ENCODE peak calls at places on chromosomes 6 and 20, in six cellular contexts. K is GM23248, C is GM23338, Y is hepatocyte, J is PC-3, Z is MM.1S. I is an unnamed sample.
A peak's percentile ranks its signal among the peaks of the same experiment; 100 is the strongest.

GRCh38 chr6:111850288-111850937 is 22.8 kb downstream of the FYN start:
- DNase-seq in Z (no peak), J (no peak), K (no peak), Y (no peak), C (no peak), I (no peak)

GRCh38 chr6:142132625-142133024 is at the start of gene GJE1:
- DNase-seq in K (no peak), C (no peak), Z (no peak), Y (no peak), J (no peak), I (no peak)

GRCh38 chr20:9185511-9185910 is 116.6 kb downstream of the PLCB4 start:
- DNase-seq in K (peak; percentile 60), J (peak; percentile 52), C (no peak), Y (no peak), Z (no peak), I (no peak)

GRCh38 chr6:36727491-36728021 is 29.9 kb downstream of the RAB44 start:
- DNase-seq in K (peak; percentile 20), Y (no peak), C (no peak), J (peak; percentile 11), Z (no peak), I (no peak)

GRCh38 chr6:38476141-38476540 is 163.6 kb downstream of the BTBD9 start:
- DNase-seq in Z (no peak), Y (no peak), K (peak; percentile 48), J (no peak), C (no peak), I (no peak)

GRCh38 chr6:157335829-157336228 is 12.5 kb upstream of the TMEM242 start:
- DNase-seq in Z (no peak), Y (no peak), J (no peak), K (no peak), C (peak; percentile 20), I (no peak)

GRCh38 chr20:23515250-23515939 is 24.5 kb downstream of the CST8 start:
- DNase-seq in J (peak; percentile 9), Z (no peak), K (peak; percentile 7), Y (no peak), C (peak; percentile 55), I (no peak)

GRCh38 chr20:10619427-10619826 is 54.4 kb downstream of the JAG1 start:
- DNase-seq in K (peak; percentile 97), Y (peak; percentile 40), J (peak; percentile 79), C (peak; percentile 76), Z (no peak), I (no peak)

GRCh38 chr6:78308025-78308424 is 559.3 kb upstream of the IRAK1BP1 start:
- DNase-seq in C (peak; percentile 53), Z (no peak), K (no peak), J (no peak), Y (no peak), I (no peak)

GRCh38 chr6:1798303-1798964 is 188.7 kb downstream of the FOXC1 start:
- DNase-seq in K (peak; percentile 10), J (no peak), C (no peak), Z (no peak), Y (peak; percentile 18), I (no peak)

GRCh38 chr6:128112494-128112893 is 211.6 kb upstream of the THEMIS start:
- DNase-seq in C (no peak), Z (peak; percentile 47), K (no peak), Y (peak; percentile 6), J (no peak), I (no peak)

GRCh38 chr6:138817799-138818198 is 21.9 kb downstream of the ECT2L start:
- DNase-seq in C (peak; percentile 91), J (peak; percentile 98), Y (peak; percentile 88), K (peak; percentile 88), Z (no peak), I (no peak)

GRCh38 chr20:46928580-46929132 is 34.0 kb downstream of the EYA2 start:
- DNase-seq in C (peak; percentile 16), Y (no peak), Z (no peak), K (peak; percentile 75), J (no peak), I (no peak)

GRCh38 chr6:25085761-25086160 is 150.0 kb upstream of the RIPOR2 start:
- DNase-seq in J (no peak), C (no peak), Y (no peak), K (no peak), Z (no peak), I (peak; percentile 16)

GRCh38 chr20:5731753-5732366 is 18.3 kb upstream of the SHLD1 start:
- DNase-seq in Y (no peak), K (no peak), Z (no peak), C (no peak), J (no peak), I (no peak)

GRCh38 chr20:62832212-62832922 is 15.5 kb downstream of the COL9A3 start:
- DNase-seq in J (peak; percentile 76), Z (peak; percentile 79), K (peak; percentile 21), Y (peak; percentile 15), C (peak; percentile 48), I (peak; percentile 87)

GRCh38 chr6:48486876-48487275 is 375.9 kb upstream of the PTCHD4 start:
- DNase-seq in K (no peak), C (no peak), Z (no peak), Y (no peak), J (no peak), I (no peak)

GRCh38 chr6:33432546-33432945 is 12.7 kb downstream of the SYNGAP1 start:
- DNase-seq in K (no peak), C (no peak), Z (no peak), J (no peak), Y (no peak), I (no peak)

GRCh38 chr6:125948455-125948854 is 8.1 kb upstream of the HINT3 start:
- DNase-seq in Y (no peak), K (no peak), Z (no peak), C (no peak), J (no peak), I (no peak)

GRCh38 chr6:78605909-78606446 is 261.4 kb upstream of the IRAK1BP1 start:
- DNase-seq in J (peak; percentile 77), K (peak; percentile 86), Z (no peak), Y (no peak), C (no peak), I (no peak)

GRCh38 chr6:80161438-80161837 is 55.0 kb downstream of the BCKDHB start:
- DNase-seq in Z (no peak), Y (no peak), J (no peak), K (no peak), C (no peak), I (no peak)

DNA sequence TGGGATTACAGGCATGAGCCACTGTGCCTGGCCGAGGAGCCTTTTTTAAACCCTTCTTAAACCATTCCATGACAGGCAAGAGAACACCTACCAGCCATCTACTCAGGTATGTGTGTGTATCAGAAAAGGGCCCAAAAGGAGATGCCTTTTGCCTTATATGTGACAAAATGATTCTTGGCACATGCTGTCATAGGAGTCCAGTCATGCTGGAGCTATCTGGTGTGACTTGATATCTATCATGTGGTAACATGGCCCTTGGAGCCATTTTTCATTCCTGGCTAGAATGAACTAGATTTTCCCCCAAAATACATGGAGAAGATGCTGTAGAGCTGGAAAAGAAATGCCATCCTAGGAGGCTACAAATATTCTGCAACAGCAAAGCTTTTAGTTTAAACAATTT is 129.1 kb downstream of the DST start:
- DNase-seq in K (peak; percentile 59), J (peak; percentile 16), Z (no peak), Y (no peak), C (no peak), I (no peak)
- H3K36me3 ChIP-seq in K (peaks cover 83% of the 10 kb centered on the region), J (peaks cover 28% of the 10 kb centered on the region), Z (peaks cover 4% of the 10 kb centered on the region), Y (no peaks in the 10 kb centered on the region), C (peaks cover 12% of the 10 kb centered on the region), I (no peaks in the 10 kb centered on the region)

GRCh38 chr6:121544691-121545090 is 109.2 kb downstream of the GJA1 start:
- DNase-seq in C (no peak), K (peak; percentile 41), J (no peak), Z (no peak), Y (no peak), I (no peak)
- TF ChIP-seq EZH2phosphoT487 in C (no peak), K (no peak), J (no peak), Z (no peak), Y (no peak), I (no peak)

DNA sequence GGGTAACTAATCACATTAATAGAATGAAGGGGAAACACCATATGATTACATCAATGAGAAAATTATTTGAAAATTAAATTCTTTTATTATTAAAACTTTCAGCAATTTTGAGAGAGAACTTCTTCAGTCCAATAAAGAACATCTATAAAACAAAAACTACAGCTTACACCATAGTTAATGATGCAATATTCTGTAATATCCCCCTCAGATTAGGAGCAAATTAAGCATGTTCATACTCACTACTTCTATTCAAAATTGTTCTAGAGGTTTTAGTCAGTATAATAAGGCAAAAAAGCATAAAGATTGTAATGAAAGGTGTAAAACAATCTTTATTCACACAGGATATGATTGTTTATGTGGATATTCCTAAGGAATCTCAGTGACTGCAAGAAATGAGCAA is 465.4 kb downstream of the CD109 start:
- DNase-seq in K (no peak), Z (no peak), J (no peak), Y (no peak), C (no peak), I (no peak)
- H3K36me3 ChIP-seq in K (no peaks in the 10 kb centered on the region), Z (no peaks in the 10 kb centered on the region), J (no peaks in the 10 kb centered on the region), Y (no peaks in the 10 kb centered on the region), C (no peaks in the 10 kb centered on the region), I (no peaks in the 10 kb centered on the region)

GRCh38 chr6:15274696-15275387 is 29.0 kb downstream of the JARID2 start:
- DNase-seq in Y (no peak), C (no peak), K (no peak), Z (no peak), J (no peak), I (no peak)
- TF ChIP-seq EZH2phosphoT487 in Y (no peak), C (no peak), K (no peak), Z (no peak), J (no peak), I (no peak)

GRCh38 chr20:36313476-36313875 is 7.3 kb downstream of the DLGAP4 start:
- DNase-seq in K (no peak), Z (no peak), Y (no peak), J (no peak), C (no peak), I (no peak)

GRCh38 chr20:36312724-36313441 is 6.7 kb downstream of the DLGAP4 start:
- DNase-seq in C (peak; percentile 18), Y (peak; percentile 2), J (no peak), K (no peak), Z (no peak), I (no peak)

GRCh38 chr20:36315545-36316351 is 9.6 kb downstream of the DLGAP4 start:
- DNase-seq in Z (no peak), K (no peak), Y (no peak), C (no peak), J (no peak), I (no peak)

GRCh38 chr20:36313936-36314335 is 7.8 kb downstream of the DLGAP4 start:
- DNase-seq in Z (no peak), C (no peak), J (no peak), Y (no peak), K (no peak), I (no peak)

GRCh38 chr20:36314734-36315544 is 8.8 kb downstream of the DLGAP4 start:
- DNase-seq in C (no peak), K (no peak), Z (no peak), J (no peak), Y (no peak), I (no peak)
- H3K36me3 ChIP-seq in C (no peaks in the 10 kb centered on the region), K (no peaks in the 10 kb centered on the region), Z (no peaks in the 10 kb centered on the region), J (no peaks in the 10 kb centered on the region), Y (no peaks in the 10 kb centered on the region), I (no peaks in the 10 kb centered on the region)

I was measured in OCI-LY7.